ENCODE peak calls at places on chromosomes 1 and 21, in five cellular contexts. One of them, this sample, is unnamed.

GRCh38 chr1:230849451-230850194 is 18.7 kb downstream of the C1orf198 start:
- DNase-seq in IMR-90: peak
- DNase-seq in K562: no peak
- DNase-seq in GM12878: no peak
- DNase-seq in HepG2: no peak
- DNase-seq in this sample: no peak

GRCh38 chr1:159991513-159991912 is 37.5 kb upstream of the SLAMF9 start:
- DNase-seq in IMR-90: peak
- DNase-seq in K562: no peak
- DNase-seq in GM12878: no peak
- DNase-seq in HepG2: peak
- DNase-seq in this sample: no peak

GRCh38 chr1:225449261-225449660 is 21.4 kb upstream of the LBR start:
- DNase-seq in K562: no peak
- DNase-seq in GM12878: no peak
- DNase-seq in HepG2: no peak
- DNase-seq in IMR-90: no peak
- DNase-seq in this sample: no peak

GRCh38 chr1:46344481-46344880 is 3.9 kb downstream of the NSUN4 start:
- DNase-seq in K562: no peak
- DNase-seq in IMR-90: no peak
- DNase-seq in GM12878: no peak
- DNase-seq in HepG2: no peak
- DNase-seq in this sample: no peak

GRCh38 chr1:171084091-171084490 is 6.6 kb upstream of the FMO3 start:
- DNase-seq in IMR-90: no peak
- DNase-seq in GM12878: no peak
- DNase-seq in K562: no peak
- DNase-seq in HepG2: no peak
- DNase-seq in this sample: no peak

GRCh38 chr1:231702804-231703203 is 76.2 kb downstream of the DISC1 start:
- DNase-seq in IMR-90: peak
- DNase-seq in GM12878: no peak
- DNase-seq in K562: no peak
- DNase-seq in HepG2: no peak
- DNase-seq in this sample: no peak

GRCh38 chr1:3419415-3420204 is 34.9 kb upstream of the ARHGEF16 start:
- DNase-seq in HepG2: no peak
- DNase-seq in GM12878: no peak
- DNase-seq in IMR-90: no peak
- DNase-seq in K562: no peak
- DNase-seq in this sample: no peak

GRCh38 chr1:58749646-58750045 is 34.2 kb downstream of the JUN start:
- DNase-seq in GM12878: no peak
- DNase-seq in K562: no peak
- DNase-seq in IMR-90: no peak
- DNase-seq in HepG2: no peak
- DNase-seq in this sample: no peak

GRCh38 chr21:41678016-41678935 is 88.6 kb downstream of the RIPK4 start:
- DNase-seq in HepG2: peak
- DNase-seq in GM12878: no peak
- DNase-seq in IMR-90: peak
- DNase-seq in K562: no peak
- DNase-seq in this sample: no peak

GRCh38 chr21:16608209-16608830 is 878.5 kb downstream of the USP25 start:
- DNase-seq in K562: no peak
- DNase-seq in IMR-90: no peak
- DNase-seq in HepG2: peak
- DNase-seq in GM12878: no peak
- DNase-seq in this sample: no peak

GRCh38 chr21:28025111-28025510 is 967.6 kb downstream of the LTN1 start:
- DNase-seq in K562: no peak
- DNase-seq in IMR-90: no peak
- DNase-seq in HepG2: no peak
- DNase-seq in GM12878: no peak
- DNase-seq in this sample: no peak

GRCh38 chr21:45983981-45984551 is 2.5 kb downstream of the COL6A1 start:
- DNase-seq in IMR-90: no peak
- DNase-seq in HepG2: no peak
- DNase-seq in GM12878: no peak
- DNase-seq in K562: peak
- DNase-seq in this sample: no peak

GRCh38 chr1:30318864-30319718 is 404.3 kb downstream of the MATN1 start:
- DNase-seq in IMR-90: no peak
- DNase-seq in K562: no peak
- DNase-seq in HepG2: no peak
- DNase-seq in GM12878: no peak
- DNase-seq in this sample: no peak

GRCh38 chr1:211813590-211813989 is 17.0 kb downstream of the LPGAT1 start:
- DNase-seq in HepG2: no peak
- DNase-seq in K562: no peak
- DNase-seq in IMR-90: peak
- DNase-seq in GM12878: no peak
- DNase-seq in this sample: no peak

GRCh38 chr1:243421784-243422183 is 165.9 kb downstream of the SDCCAG8 start:
- DNase-seq in IMR-90: peak
- DNase-seq in K562: no peak
- DNase-seq in HepG2: no peak
- DNase-seq in GM12878: no peak
- DNase-seq in this sample: peak

GRCh38 chr1:30382496-30382895 is 340.9 kb downstream of the MATN1 start:
- DNase-seq in IMR-90: no peak
- DNase-seq in HepG2: no peak
- DNase-seq in GM12878: no peak
- DNase-seq in K562: no peak
- DNase-seq in this sample: no peak

GRCh38 chr1:182601416-182601786 is 2.8 kb downstream of the RGS16 start:
- DNase-seq in HepG2: peak
- DNase-seq in K562: peak
- DNase-seq in GM12878: peak
- DNase-seq in IMR-90: peak
- DNase-seq in this sample: peak

GRCh38 chr1:220371324-220371723 is 99.1 kb upstream of the RAB3GAP2 start:
- DNase-seq in IMR-90: no peak
- DNase-seq in K562: no peak
- DNase-seq in HepG2: no peak
- DNase-seq in GM12878: no peak
- DNase-seq in this sample: no peak

GRCh38 chr21:37389456-37389855 is 22.9 kb downstream of the DYRK1A start:
- DNase-seq in GM12878: no peak
- DNase-seq in IMR-90: no peak
- DNase-seq in HepG2: no peak
- DNase-seq in K562: no peak
- DNase-seq in this sample: no peak

GRCh38 chr1:77385551-77385950 is 103.7 kb downstream of the AK5 start:
- DNase-seq in GM12878: no peak
- DNase-seq in HepG2: no peak
- DNase-seq in K562: no peak
- DNase-seq in IMR-90: peak
- DNase-seq in this sample: no peak

GRCh38 chr21:45026833-45027232 is 47.5 kb upstream of the ADARB1 start:
- DNase-seq in K562: peak
- DNase-seq in IMR-90: no peak
- DNase-seq in HepG2: no peak
- DNase-seq in GM12878: no peak
- DNase-seq in this sample: peak

GRCh38 chr1:111191496-111191895 is 8.9 kb downstream of the DENND2D start:
- DNase-seq in IMR-90: peak
- DNase-seq in GM12878: no peak
- DNase-seq in K562: no peak
- DNase-seq in HepG2: no peak
- DNase-seq in this sample: no peak

GRCh38 chr1:6392081-6392879 is 1.3 kb downstream of the ACOT7 start:
- DNase-seq in GM12878: no peak
- DNase-seq in HepG2: peak
- DNase-seq in K562: no peak
- DNase-seq in IMR-90: no peak
- DNase-seq in this sample: no peak

GRCh38 chr1:100704473-100704872 is 15.1 kb upstream of the VCAM1 start:
- DNase-seq in IMR-90: no peak
- DNase-seq in GM12878: no peak
- DNase-seq in HepG2: no peak
- DNase-seq in K562: no peak
- DNase-seq in this sample: no peak

GRCh38 chr1:100703716-100704115 is 15.8 kb upstream of the VCAM1 start:
- DNase-seq in IMR-90: no peak
- DNase-seq in HepG2: no peak
- DNase-seq in K562: no peak
- DNase-seq in GM12878: no peak
- DNase-seq in this sample: no peak

GRCh38 chr1:100703052-100703451 is 16.5 kb upstream of the VCAM1 start:
- DNase-seq in GM12878: no peak
- DNase-seq in IMR-90: no peak
- DNase-seq in K562: no peak
- DNase-seq in HepG2: no peak
- DNase-seq in this sample: no peak

GRCh38 chr1:100699744-100700143 is 19.8 kb upstream of the VCAM1 start:
- DNase-seq in GM12878: no peak
- DNase-seq in K562: no peak
- DNase-seq in HepG2: no peak
- DNase-seq in IMR-90: peak
- DNase-seq in this sample: no peak

DNA sequence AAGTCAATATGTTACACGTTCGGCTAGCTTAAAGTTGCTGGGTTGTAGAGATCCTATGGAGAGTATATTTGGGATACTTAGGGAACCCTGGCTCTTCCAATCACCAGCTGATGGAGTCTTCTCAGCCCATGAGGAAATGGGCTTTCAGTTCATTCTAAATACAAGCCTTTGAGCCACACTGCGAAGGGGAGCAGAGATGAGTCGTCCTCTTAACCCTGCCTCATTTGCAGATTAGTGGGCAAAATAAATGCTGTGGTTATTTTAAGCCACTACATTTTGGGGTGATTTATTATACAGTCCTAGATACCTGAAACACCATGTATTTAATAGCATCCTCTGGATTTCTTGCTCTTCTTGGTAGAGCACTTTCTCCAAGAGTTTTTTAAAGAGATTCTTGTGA is 19.0 kb upstream of the VCAM1 start:
- DNase-seq in HepG2: no peak
- DNase-seq in K562: no peak
- DNase-seq in IMR-90: peak
- DNase-seq in GM12878: no peak
- DNase-seq in this sample: no peak
- TF ChIP-seq MXI1 in HepG2: no peak
- TF ChIP-seq MXI1 in K562: no peak
- TF ChIP-seq MXI1 in IMR-90: no peak
- TF ChIP-seq MXI1 in GM12878: no peak
- TF ChIP-seq MXI1 in this sample: no peak

GRCh38 chr1:86423473-86423872 is 498 bp upstream of the CLCA2 start:
- DNase-seq in GM12878: no peak
- DNase-seq in HepG2: no peak
- DNase-seq in IMR-90: no peak
- DNase-seq in K562: no peak
- DNase-seq in this sample: no peak

GRCh38 chr1:86421601-86422280 is 2.2 kb upstream of the CLCA2 start:
- DNase-seq in IMR-90: no peak
- DNase-seq in HepG2: no peak
- DNase-seq in K562: no peak
- DNase-seq in GM12878: no peak
- DNase-seq in this sample: no peak

GRCh38 chr1:86416343-86416742 is 7.6 kb upstream of the CLCA2 start:
- DNase-seq in IMR-90: no peak
- DNase-seq in GM12878: no peak
- DNase-seq in K562: no peak
- DNase-seq in HepG2: no peak
- DNase-seq in this sample: no peak

GRCh38 chr1:86423873-86424272 is at the start of gene CLCA2:
- DNase-seq in GM12878: no peak
- DNase-seq in K562: no peak
- DNase-seq in HepG2: no peak
- DNase-seq in IMR-90: no peak
- DNase-seq in this sample: no peak

GRCh38 chr1:86419277-86419903 is 4.6 kb upstream of the CLCA2 start:
- DNase-seq in GM12878: no peak
- DNase-seq in IMR-90: no peak
- DNase-seq in HepG2: no peak
- DNase-seq in K562: peak
- DNase-seq in this sample: no peak
- TF ChIP-seq MXI1 in GM12878: no peak
- TF ChIP-seq MXI1 in IMR-90: no peak
- TF ChIP-seq MXI1 in HepG2: no peak
- TF ChIP-seq MXI1 in K562: no peak
- TF ChIP-seq MXI1 in this sample: no peak

GRCh38 chr1:245686006-245686405 is 531.2 kb downstream of the KIF26B start:
- DNase-seq in GM12878: no peak
- DNase-seq in HepG2: no peak
- DNase-seq in IMR-90: no peak
- DNase-seq in K562: no peak
- DNase-seq in this sample: no peak
- TF ChIP-seq MXI1 in GM12878: no peak
- TF ChIP-seq MXI1 in HepG2: no peak
- TF ChIP-seq MXI1 in IMR-90: no peak
- TF ChIP-seq MXI1 in K562: no peak
- TF ChIP-seq MXI1 in this sample: no peak

GRCh38 chr1:244835276-244836134 is at the start of gene COX20:
- DNase-seq in K562: peak
- DNase-seq in HepG2: peak
- DNase-seq in IMR-90: peak
- DNase-seq in GM12878: peak
- DNase-seq in this sample: peak
- TF ChIP-seq MXI1 in K562: peak
- TF ChIP-seq MXI1 in HepG2: peak
- TF ChIP-seq MXI1 in IMR-90: peak
- TF ChIP-seq MXI1 in GM12878: peak
- TF ChIP-seq MXI1 in this sample: peak

DNA sequence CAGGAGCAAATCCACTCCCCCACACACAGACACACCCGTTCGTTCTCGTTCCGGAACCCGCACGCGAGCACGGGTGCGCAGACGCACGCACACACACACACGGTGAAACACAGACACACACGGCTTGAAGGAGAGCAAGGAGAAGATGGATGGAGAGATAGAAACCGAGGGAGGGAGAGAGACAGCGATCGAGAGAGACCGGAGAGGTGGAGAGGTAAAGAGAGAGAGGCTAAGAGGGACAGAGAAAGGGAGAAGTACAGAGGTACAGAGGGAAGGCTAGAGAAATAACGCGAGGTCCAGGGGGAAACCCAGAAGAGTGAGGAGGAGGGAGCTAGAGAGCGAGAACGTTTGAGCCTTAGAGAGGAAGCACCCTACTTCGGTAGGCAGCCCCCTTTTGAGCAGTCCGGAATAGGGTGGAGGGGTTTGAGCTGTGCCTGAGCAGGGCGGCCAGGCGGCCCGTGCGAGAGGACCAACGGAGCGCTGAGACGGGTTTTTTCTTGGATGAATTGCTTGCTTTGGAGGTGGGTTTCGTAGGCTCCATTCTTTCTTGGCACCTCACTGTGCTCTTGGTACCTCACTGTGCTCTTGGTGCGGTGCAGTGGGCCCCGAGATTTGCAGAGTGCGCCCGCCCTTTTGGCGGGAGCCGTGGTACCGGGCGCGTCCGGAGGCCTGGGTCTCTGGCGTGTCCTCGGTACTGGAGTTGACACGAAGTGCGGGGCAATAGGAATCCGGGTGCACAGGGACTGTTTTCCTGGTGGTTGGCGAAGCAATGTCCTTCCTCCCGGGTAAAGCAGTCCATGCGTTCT is 88.4 kb upstream of the RHOU start:
- DNase-seq in GM12878: no peak
- DNase-seq in K562: peak
- DNase-seq in IMR-90: peak
- DNase-seq in HepG2: peak
- DNase-seq in this sample: peak
- TF ChIP-seq MXI1 in GM12878: no peak
- TF ChIP-seq MXI1 in K562: no peak
- TF ChIP-seq MXI1 in IMR-90: no peak
- TF ChIP-seq MXI1 in HepG2: no peak
- TF ChIP-seq MXI1 in this sample: no peak